ENCODE peak calls at places on chromosomes 5 and 9, in eight cellular contexts. One of them, this sample, is unnamed.

GRCh38 chr9:136786451-136786850 is 4.7 kb upstream of the TMEM141 start:
- DNase-seq in mucosa of gallbladder: no peak
- DNase-seq in activated CD4-positive, CD25-positive, alpha-beta regulatory T cell treated with anti-CD3 and anti-CD28 coated beads, Interleukin-2, amount 50 U/mL, for 72 hours: no peak
- DNase-seq in cerebellar nuclear complex: no peak
- DNase-seq in occipital lobe: no peak
- DNase-seq in sigmoid colon: no peak
- DNase-seq in NCI-H1092 treated with DMSO at 0.1 percent for 48 hours: no peak
- DNase-seq in AG08395: no peak
- DNase-seq in this sample: no peak

GRCh38 chr5:54002183-54002770 is 308.1 kb downstream of the ARL15 start:
- DNase-seq in mucosa of gallbladder: no peak
- DNase-seq in activated CD4-positive, CD25-positive, alpha-beta regulatory T cell treated with anti-CD3 and anti-CD28 coated beads, Interleukin-2, amount 50 U/mL, for 72 hours: no peak
- DNase-seq in cerebellar nuclear complex: no peak
- DNase-seq in occipital lobe: no peak
- DNase-seq in sigmoid colon: no peak
- DNase-seq in NCI-H1092 treated with DMSO at 0.1 percent for 48 hours: no peak
- DNase-seq in AG08395: no peak
- DNase-seq in this sample: no peak

GRCh38 chr9:92385001-92385400 is 19.4 kb downstream of the OGN start:
- DNase-seq in mucosa of gallbladder: no peak
- DNase-seq in activated CD4-positive, CD25-positive, alpha-beta regulatory T cell treated with anti-CD3 and anti-CD28 coated beads, Interleukin-2, amount 50 U/mL, for 72 hours: no peak
- DNase-seq in cerebellar nuclear complex: no peak
- DNase-seq in occipital lobe: no peak
- DNase-seq in sigmoid colon: no peak
- DNase-seq in NCI-H1092 treated with DMSO at 0.1 percent for 48 hours: no peak
- DNase-seq in AG08395: no peak
- DNase-seq in this sample: no peak

GRCh38 chr9:110650261-110650660 is 18.3 kb upstream of the MUSK start:
- DNase-seq in mucosa of gallbladder: no peak
- DNase-seq in activated CD4-positive, CD25-positive, alpha-beta regulatory T cell treated with anti-CD3 and anti-CD28 coated beads, Interleukin-2, amount 50 U/mL, for 72 hours: no peak
- DNase-seq in cerebellar nuclear complex: no peak
- DNase-seq in occipital lobe: no peak
- DNase-seq in sigmoid colon: peak
- DNase-seq in NCI-H1092 treated with DMSO at 0.1 percent for 48 hours: no peak
- DNase-seq in AG08395: peak
- DNase-seq in this sample: no peak

GRCh38 chr5:180330810-180331646 is 22.1 kb downstream of the GFPT2 start:
- DNase-seq in mucosa of gallbladder: peak
- DNase-seq in activated CD4-positive, CD25-positive, alpha-beta regulatory T cell treated with anti-CD3 and anti-CD28 coated beads, Interleukin-2, amount 50 U/mL, for 72 hours: no peak
- DNase-seq in cerebellar nuclear complex: no peak
- DNase-seq in occipital lobe: no peak
- DNase-seq in sigmoid colon: peak
- DNase-seq in NCI-H1092 treated with DMSO at 0.1 percent for 48 hours: no peak
- DNase-seq in AG08395: peak
- DNase-seq in this sample: no peak

GRCh38 chr9:11349187-11349586 is 736.4 kb upstream of the PTPRD start:
- DNase-seq in mucosa of gallbladder: no peak
- DNase-seq in activated CD4-positive, CD25-positive, alpha-beta regulatory T cell treated with anti-CD3 and anti-CD28 coated beads, Interleukin-2, amount 50 U/mL, for 72 hours: no peak
- DNase-seq in cerebellar nuclear complex: no peak
- DNase-seq in occipital lobe: no peak
- DNase-seq in sigmoid colon: no peak
- DNase-seq in NCI-H1092 treated with DMSO at 0.1 percent for 48 hours: no peak
- DNase-seq in AG08395: no peak
- DNase-seq in this sample: no peak

GRCh38 chr5:151141535-151141934 is 16.0 kb downstream of the ANXA6 start:
- DNase-seq in mucosa of gallbladder: peak
- DNase-seq in activated CD4-positive, CD25-positive, alpha-beta regulatory T cell treated with anti-CD3 and anti-CD28 coated beads, Interleukin-2, amount 50 U/mL, for 72 hours: peak
- DNase-seq in cerebellar nuclear complex: no peak
- DNase-seq in occipital lobe: no peak
- DNase-seq in sigmoid colon: peak
- DNase-seq in NCI-H1092 treated with DMSO at 0.1 percent for 48 hours: no peak
- DNase-seq in AG08395: no peak
- DNase-seq in this sample: peak

GRCh38 chr9:111349766-111350165 is 19.7 kb upstream of the OR2K2 start:
- DNase-seq in mucosa of gallbladder: no peak
- DNase-seq in activated CD4-positive, CD25-positive, alpha-beta regulatory T cell treated with anti-CD3 and anti-CD28 coated beads, Interleukin-2, amount 50 U/mL, for 72 hours: no peak
- DNase-seq in cerebellar nuclear complex: no peak
- DNase-seq in occipital lobe: no peak
- DNase-seq in sigmoid colon: no peak
- DNase-seq in NCI-H1092 treated with DMSO at 0.1 percent for 48 hours: peak
- DNase-seq in AG08395: no peak
- DNase-seq in this sample: no peak

GRCh38 chr9:127877566-127877998 is at the start of gene AK1:
- DNase-seq in mucosa of gallbladder: peak
- DNase-seq in activated CD4-positive, CD25-positive, alpha-beta regulatory T cell treated with anti-CD3 and anti-CD28 coated beads, Interleukin-2, amount 50 U/mL, for 72 hours: no peak
- DNase-seq in cerebellar nuclear complex: no peak
- DNase-seq in occipital lobe: peak
- DNase-seq in sigmoid colon: peak
- DNase-seq in NCI-H1092 treated with DMSO at 0.1 percent for 48 hours: peak
- DNase-seq in AG08395: peak
- DNase-seq in this sample: peak

GRCh38 chr9:116544896-116545295 is 142.2 kb upstream of the TRIM32 start:
- DNase-seq in mucosa of gallbladder: no peak
- DNase-seq in activated CD4-positive, CD25-positive, alpha-beta regulatory T cell treated with anti-CD3 and anti-CD28 coated beads, Interleukin-2, amount 50 U/mL, for 72 hours: no peak
- DNase-seq in cerebellar nuclear complex: no peak
- DNase-seq in occipital lobe: no peak
- DNase-seq in sigmoid colon: no peak
- DNase-seq in NCI-H1092 treated with DMSO at 0.1 percent for 48 hours: no peak
- DNase-seq in AG08395: no peak
- DNase-seq in this sample: no peak

GRCh38 chr9:109889456-109889855 is 109.5 kb downstream of the PALM2AKAP2 start:
- DNase-seq in mucosa of gallbladder: no peak
- DNase-seq in activated CD4-positive, CD25-positive, alpha-beta regulatory T cell treated with anti-CD3 and anti-CD28 coated beads, Interleukin-2, amount 50 U/mL, for 72 hours: no peak
- DNase-seq in cerebellar nuclear complex: no peak
- DNase-seq in occipital lobe: no peak
- DNase-seq in sigmoid colon: no peak
- DNase-seq in NCI-H1092 treated with DMSO at 0.1 percent for 48 hours: no peak
- DNase-seq in AG08395: no peak
- DNase-seq in this sample: no peak

GRCh38 chr9:34045903-34046302 is 2.8 kb downstream of the UBAP2 start:
- DNase-seq in mucosa of gallbladder: no peak
- DNase-seq in activated CD4-positive, CD25-positive, alpha-beta regulatory T cell treated with anti-CD3 and anti-CD28 coated beads, Interleukin-2, amount 50 U/mL, for 72 hours: no peak
- DNase-seq in cerebellar nuclear complex: no peak
- DNase-seq in occipital lobe: no peak
- DNase-seq in sigmoid colon: no peak
- DNase-seq in NCI-H1092 treated with DMSO at 0.1 percent for 48 hours: no peak
- DNase-seq in AG08395: no peak
- DNase-seq in this sample: no peak

GRCh38 chr5:31894131-31894530 is 255.2 kb downstream of the PDZD2 start:
- DNase-seq in mucosa of gallbladder: no peak
- DNase-seq in activated CD4-positive, CD25-positive, alpha-beta regulatory T cell treated with anti-CD3 and anti-CD28 coated beads, Interleukin-2, amount 50 U/mL, for 72 hours: no peak
- DNase-seq in cerebellar nuclear complex: no peak
- DNase-seq in occipital lobe: no peak
- DNase-seq in sigmoid colon: no peak
- DNase-seq in NCI-H1092 treated with DMSO at 0.1 percent for 48 hours: no peak
- DNase-seq in AG08395: no peak
- DNase-seq in this sample: peak

GRCh38 chr9:83920469-83920941 is 727 bp downstream of the KIF27 start:
- DNase-seq in mucosa of gallbladder: peak
- DNase-seq in activated CD4-positive, CD25-positive, alpha-beta regulatory T cell treated with anti-CD3 and anti-CD28 coated beads, Interleukin-2, amount 50 U/mL, for 72 hours: no peak
- DNase-seq in cerebellar nuclear complex: no peak
- DNase-seq in occipital lobe: no peak
- DNase-seq in sigmoid colon: peak
- DNase-seq in NCI-H1092 treated with DMSO at 0.1 percent for 48 hours: peak
- DNase-seq in AG08395: peak
- DNase-seq in this sample: no peak

GRCh38 chr5:136766456-136766855 is 401.1 kb upstream of the TRPC7 start:
- DNase-seq in mucosa of gallbladder: no peak
- DNase-seq in activated CD4-positive, CD25-positive, alpha-beta regulatory T cell treated with anti-CD3 and anti-CD28 coated beads, Interleukin-2, amount 50 U/mL, for 72 hours: no peak
- DNase-seq in cerebellar nuclear complex: no peak
- DNase-seq in occipital lobe: no peak
- DNase-seq in sigmoid colon: no peak
- DNase-seq in NCI-H1092 treated with DMSO at 0.1 percent for 48 hours: no peak
- DNase-seq in AG08395: no peak
- DNase-seq in this sample: no peak

GRCh38 chr5:133205649-133206048 is 153.8 kb downstream of the HSPA4 start:
- DNase-seq in mucosa of gallbladder: no peak
- DNase-seq in activated CD4-positive, CD25-positive, alpha-beta regulatory T cell treated with anti-CD3 and anti-CD28 coated beads, Interleukin-2, amount 50 U/mL, for 72 hours: no peak
- DNase-seq in cerebellar nuclear complex: no peak
- DNase-seq in occipital lobe: no peak
- DNase-seq in sigmoid colon: no peak
- DNase-seq in NCI-H1092 treated with DMSO at 0.1 percent for 48 hours: no peak
- DNase-seq in AG08395: peak
- DNase-seq in this sample: no peak

GRCh38 chr9:136576269-136576626 is 30.4 kb upstream of the NOTCH1 start:
- DNase-seq in mucosa of gallbladder: peak
- DNase-seq in activated CD4-positive, CD25-positive, alpha-beta regulatory T cell treated with anti-CD3 and anti-CD28 coated beads, Interleukin-2, amount 50 U/mL, for 72 hours: no peak
- DNase-seq in cerebellar nuclear complex: no peak
- DNase-seq in occipital lobe: no peak
- DNase-seq in sigmoid colon: peak
- DNase-seq in NCI-H1092 treated with DMSO at 0.1 percent for 48 hours: no peak
- DNase-seq in AG08395: peak
- DNase-seq in this sample: no peak

GRCh38 chr5:115686692-115687054 is 60.8 kb upstream of the TMED7 start:
- DNase-seq in mucosa of gallbladder: no peak
- DNase-seq in activated CD4-positive, CD25-positive, alpha-beta regulatory T cell treated with anti-CD3 and anti-CD28 coated beads, Interleukin-2, amount 50 U/mL, for 72 hours: no peak
- DNase-seq in cerebellar nuclear complex: no peak
- DNase-seq in occipital lobe: no peak
- DNase-seq in sigmoid colon: no peak
- DNase-seq in NCI-H1092 treated with DMSO at 0.1 percent for 48 hours: no peak
- DNase-seq in AG08395: peak
- DNase-seq in this sample: no peak